ENCODE peak calls at places on chromosomes 6 and 20, in nine cellular contexts. X is AG20443, A is lower lobe of right lung, K is NCI-H2029, S is amniotic epithelial cell, B is Calu3, W is NCI-H774, D is BE2C, T is HEK293T. H is an unnamed sample.

GRCh38 chr20:17859616-17860232 is 108.9 kb downstream of the SNX5 start:
- DNase-seq in S (no peak), T (no peak), A (no peak), X (no peak), K (peak; percentile 70), W (no peak), B (no peak), D (no peak), H (no peak)

GRCh38 chr6:153503810-153504209 is 372.7 kb upstream of the RGS17 start:
- DNase-seq in W (no peak), S (no peak), B (no peak), X (no peak), D (peak; percentile 36), T (peak; percentile 48), A (no peak), K (no peak), H (peak; percentile 31)

GRCh38 chr6:104418125-104418524 is 441.6 kb downstream of the HACE1 start:
- DNase-seq in B (no peak), W (no peak), S (no peak), T (no peak), D (no peak), A (no peak), K (no peak), X (no peak), H (no peak)

GRCh38 chr6:27726620-27727023 is 185.6 kb downstream of the OR2B2 start:
- DNase-seq in B (peak; percentile 14), X (no peak), S (no peak), D (no peak), K (no peak), W (no peak), T (peak; percentile 14), A (no peak), H (peak; percentile 67)

GRCh38 chr20:20010639-20011500 is 6.3 kb upstream of the NAA20 start:
- DNase-seq in T (peak; percentile 21), B (no peak), K (peak; percentile 25), A (no peak), D (no peak), X (peak; percentile 36), W (peak; percentile 40), S (peak; percentile 90), H (peak; percentile 71)

GRCh38 chr6:110567957-110568696 is 91.7 kb upstream of the SLC22A16 start:
- DNase-seq in A (no peak), K (peak; percentile 49), X (no peak), D (no peak), B (no peak), S (no peak), T (no peak), W (peak; percentile 66), H (peak; percentile 62)

GRCh38 chr6:146620655-146621054 is 21.9 kb downstream of the ADGB start:
- DNase-seq in S (peak; percentile 2), A (no peak), B (no peak), K (no peak), W (no peak), D (no peak), T (no peak), X (no peak), H (no peak)

GRCh38 chr6:34919651-34920050 is 30.6 kb downstream of the ANKS1A start:
- DNase-seq in T (no peak), W (no peak), K (no peak), X (peak; percentile 19), A (no peak), S (no peak), B (no peak), D (no peak), H (no peak)

GRCh38 chr6:54191460-54191859 is 80.2 kb downstream of the MLIP start:
- DNase-seq in B (no peak), S (peak; percentile 84), D (no peak), A (no peak), X (no peak), K (no peak), T (no peak), W (no peak), H (no peak)

GRCh38 chr6:156984178-156984738 is 207.1 kb downstream of the ARID1B start:
- DNase-seq in D (no peak), T (no peak), S (no peak), B (no peak), K (no peak), X (no peak), W (no peak), A (no peak), H (no peak)

GRCh38 chr20:62795023-62795761 is 1.1 kb upstream of the MRGBP start:
- DNase-seq in B (peak; percentile 69), W (no peak), A (peak; percentile 67), D (peak; percentile 90), S (peak; percentile 40), X (no peak), T (peak; percentile 48), K (peak; percentile 52), H (peak; percentile 76)

GRCh38 chr6:33700391-33701050 is 11.0 kb downstream of the UQCC2 start:
- DNase-seq in W (peak; percentile 34), K (no peak), A (peak; percentile 79), B (peak; percentile 85), S (peak; percentile 69), X (peak; percentile 71), T (peak; percentile 74), D (peak; percentile 84), H (peak; percentile 29)

GRCh38 chr20:24610341-24611115 is 141.1 kb downstream of the SYNDIG1 start:
- DNase-seq in A (no peak), W (no peak), K (no peak), X (no peak), T (no peak), S (no peak), D (no peak), B (no peak), H (no peak)

GRCh38 chr6:45571159-45571558 is 193.4 kb upstream of the SUPT3H start:
- DNase-seq in T (no peak), S (peak; percentile 47), X (no peak), W (no peak), B (no peak), D (no peak), A (no peak), K (no peak), H (no peak)

GRCh38 chr6:87590989-87591388 is 1.1 kb downstream of the ORC3 start:
- DNase-seq in S (no peak), T (no peak), A (no peak), X (no peak), K (no peak), B (no peak), D (no peak), W (no peak), H (no peak)

GRCh38 chr20:1805161-1805581 is 90.0 kb upstream of the SIRPA start:
- DNase-seq in X (no peak), D (no peak), A (no peak), S (no peak), T (no peak), B (no peak), W (no peak), K (no peak), H (no peak)

GRCh38 chr6:70299456-70299855 is 3.4 kb downstream of the COL9A1 start:
- DNase-seq in D (no peak), S (peak; percentile 32), X (no peak), A (no peak), W (no peak), T (peak; percentile 17), K (no peak), B (no peak), H (no peak)

GRCh38 chr6:110878751-110879539 is 4.4 kb downstream of the AMD1 start:
- DNase-seq in K (no peak), T (peak; percentile 43), X (peak; percentile 34), A (no peak), D (peak; percentile 44), S (peak; percentile 61), W (no peak), B (peak; percentile 29), H (no peak)

GRCh38 chr6:107731422-107732319 is 92.4 kb downstream of the SCML4 start:
- DNase-seq in B (no peak), D (no peak), K (no peak), T (no peak), X (no peak), W (no peak), A (no peak), S (no peak), H (peak; percentile 17)

GRCh38 chr6:15734118-15734897 is 71.5 kb upstream of the DTNBP1 start:
- DNase-seq in S (no peak), K (no peak), B (no peak), X (no peak), T (no peak), A (no peak), D (no peak), W (no peak), H (no peak)

GRCh38 chr6:25661129-25661779 is 9.2 kb downstream of the SCGN start:
- DNase-seq in T (no peak), S (no peak), X (no peak), K (no peak), D (no peak), W (no peak), B (no peak), A (no peak), H (no peak)

GRCh38 chr20:38202153-38202981 is 37.3 kb upstream of the TGM2 start:
- DNase-seq in X (no peak), S (no peak), A (no peak), B (no peak), K (no peak), D (no peak), W (no peak), T (no peak), H (no peak)

GRCh38 chr20:61299613-61300012 is 47.6 kb downstream of the CDH4 start:
- DNase-seq in S (no peak), K (no peak), A (no peak), X (no peak), W (no peak), D (no peak), B (no peak), T (no peak), H (no peak)

GRCh38 chr6:23414204-23414501 is 711.9 kb upstream of the NRSN1 start:
- DNase-seq in A (no peak), W (no peak), K (no peak), B (peak; percentile 10), X (peak; percentile 34), T (no peak), D (no peak), S (peak; percentile 79), H (peak; percentile 30)

GRCh38 chr6:36692220-36692619 is 5.4 kb upstream of the RAB44 start:
- DNase-seq in S (no peak), W (no peak), T (no peak), X (no peak), A (peak; percentile 65), D (no peak), B (no peak), K (no peak), H (no peak)

GRCh38 chr6:10073326-10073725 is 341.5 kb downstream of the TFAP2A start:
- DNase-seq in X (no peak), K (no peak), B (no peak), W (no peak), A (no peak), S (no peak), D (no peak), T (no peak), H (no peak)

GRCh38 chr6:11785449-11785951 is 6.9 kb upstream of the ADTRP start:
- DNase-seq in K (peak; percentile 55), W (no peak), A (no peak), T (no peak), S (peak; percentile 54), X (no peak), D (no peak), B (no peak), H (no peak)

GRCh38 chr6:5736016-5736738 is 270.5 kb downstream of the NRN1 start:
- DNase-seq in S (no peak), D (no peak), K (no peak), T (no peak), B (no peak), X (no peak), W (no peak), A (no peak), H (no peak)

GRCh38 chr6:130575557-130575956 is 209.7 kb downstream of the TMEM200A start:
- DNase-seq in K (no peak), S (no peak), W (no peak), B (no peak), A (no peak), D (no peak), X (no peak), T (no peak), H (no peak)

GRCh38 chr20:38633577-38634093 is 32.0 kb downstream of the ARHGAP40 start:
- DNase-seq in K (peak; percentile 46), X (peak; percentile 91), B (peak; percentile 84), A (peak; percentile 57), D (peak; percentile 74), T (peak; percentile 88), S (peak; percentile 25), W (peak; percentile 24), H (peak; percentile 77)

GRCh38 chr6:92011681-92012245 is 1407.6 kb downstream of the EPHA7 start:
- DNase-seq in K (no peak), S (no peak), W (no peak), T (no peak), X (no peak), B (no peak), D (no peak), A (no peak), H (no peak)

H was measured in NCI-H146.